ENCODE peak calls at places on chromosomes 2 and 18, in seven cellular contexts. C is lower lobe of right lung, F is hepatocyte, X is BJ, Z is ovary, R is left lung, S is foreskin fibroblast. K is an unnamed sample.

GRCh38 chr2:109421606-109422005 is 192.2 kb downstream of the SEPTIN10 start:
- DNase-seq in C (peak), F (no peak), X (no peak), Z (no peak), R (no peak), S (no peak), K (no peak)

GRCh38 chr2:40488927-40489677 is 37.2 kb upstream of the SLC8A1 start:
- DNase-seq in C (no peak), F (no peak), X (no peak), Z (no peak), R (no peak), S (peak), K (no peak)

GRCh38 chr2:54879037-54879436 is 155.6 kb downstream of the EML6 start:
- DNase-seq in C (no peak), F (no peak), X (no peak), Z (no peak), R (no peak), S (no peak), K (no peak)

GRCh38 chr2:85886585-85886984 is 2.2 kb downstream of the ST3GAL5 start:
- DNase-seq in C (peak), F (peak), X (peak), Z (peak), R (no peak), S (peak), K (no peak)

GRCh38 chr18:70936160-70936559 is 647.3 kb downstream of the SOCS6 start:
- DNase-seq in C (no peak), F (no peak), X (no peak), Z (no peak), R (no peak), S (no peak), K (no peak)

GRCh38 chr2:86764661-86765307 is 25.9 kb downstream of the CD8A start:
- DNase-seq in C (no peak), F (peak), X (no peak), Z (no peak), R (no peak), S (peak), K (peak)

GRCh38 chr18:79630266-79631095 is 49.1 kb upstream of the CTDP1 start:
- DNase-seq in C (no peak), F (no peak), X (no peak), Z (no peak), R (no peak), S (no peak), K (no peak)

GRCh38 chr18:413263-413662 is 87.2 kb downstream of the COLEC12 start:
- DNase-seq in C (no peak), F (no peak), X (no peak), Z (no peak), R (no peak), S (no peak), K (no peak)

GRCh38 chr2:10981941-10982381 is 70.2 kb downstream of the KCNF1 start:
- DNase-seq in C (no peak), F (no peak), X (no peak), Z (no peak), R (peak), S (no peak), K (no peak)

GRCh38 chr2:594297-594949 is 82.8 kb downstream of the TMEM18 start:
- DNase-seq in C (no peak), F (no peak), X (no peak), Z (no peak), R (no peak), S (no peak), K (no peak)

GRCh38 chr2:55384786-55385185 is 34.9 kb downstream of the CCDC88A start:
- DNase-seq in C (no peak), F (no peak), X (no peak), Z (no peak), R (no peak), S (no peak), K (no peak)

GRCh38 chr18:9736942-9737813 is 29.1 kb downstream of the RAB31 start:
- DNase-seq in C (no peak), F (peak), X (no peak), Z (no peak), R (no peak), S (peak), K (no peak)

GRCh38 chr2:147696426-147696825 is 148.4 kb upstream of the ACVR2A start:
- DNase-seq in C (no peak), F (peak), X (no peak), Z (no peak), R (no peak), S (no peak), K (no peak)

GRCh38 chr2:71071681-71072398 is 3.4 kb downstream of the NAGK start:
- DNase-seq in C (no peak), F (no peak), X (no peak), Z (no peak), R (peak), S (no peak), K (no peak)
- TF ChIP-seq CTCF in C (no peak), F (no peak), X (no peak), Z (no peak), R (no peak), S (no peak), K (no peak)

GRCh38 chr18:39435209-39435608 is 1869.6 kb upstream of the CELF4 start:
- DNase-seq in C (no peak), F (no peak), X (no peak), Z (no peak), R (no peak), S (no peak), K (no peak)
- H3K4me3 ChIP-seq in C (no peak), F (no peak), X (no peak), Z (no peak), R (no peak), S (no peak), K (no peak)

GRCh38 chr2:128172191-128172590 is 81.2 kb downstream of the UGGT1 start:
- DNase-seq in C (no peak), F (no peak), X (no peak), Z (no peak), R (no peak), S (no peak), K (no peak)
- TF ChIP-seq CTCF in C (no peak), F (peak), X (peak), Z (no peak), R (no peak), S (peak), K (peak)

GRCh38 chr2:126657146-126657635 is 1.2 kb downstream of the GYPC start:
- DNase-seq in C (peak), F (peak), X (peak), Z (peak), R (no peak), S (peak), K (no peak)
- H3K4me3 ChIP-seq in C (peak), F (peak), X (peak), Z (peak), R (peak), S (peak), K (peak)

GRCh38 chr2:214593723-214594122 is 182.9 kb downstream of the VWC2L start:
- DNase-seq in C (no peak), F (peak), X (peak), Z (no peak), R (no peak), S (no peak), K (peak)

GRCh38 chr2:214587442-214587841 is 176.6 kb downstream of the VWC2L start:
- DNase-seq in C (no peak), F (peak), X (no peak), Z (no peak), R (no peak), S (no peak), K (no peak)

GRCh38 chr2:214591359-214591758 is 180.5 kb downstream of the VWC2L start:
- DNase-seq in C (no peak), F (no peak), X (no peak), Z (no peak), R (no peak), S (no peak), K (no peak)
- TF ChIP-seq CTCF in C (no peak), F (peak), X (peak), Z (no peak), R (no peak), S (peak), K (peak)

GRCh38 chr2:191677646-191678436 is at the start of gene NABP1:
- DNase-seq in C (peak), F (peak), X (peak), Z (peak), R (peak), S (peak), K (no peak)

GRCh38 chr2:191678437-191679110 is 638 bp downstream of the NABP1 start:
- DNase-seq in C (peak), F (peak), X (no peak), Z (peak), R (peak), S (no peak), K (no peak)

GRCh38 chr2:191682148-191682547 is 4.2 kb downstream of the NABP1 start:
- DNase-seq in C (no peak), F (no peak), X (no peak), Z (no peak), R (no peak), S (no peak), K (no peak)

GRCh38 chr2:191680639-191681038 is 2.7 kb downstream of the NABP1 start:
- DNase-seq in C (no peak), F (no peak), X (no peak), Z (no peak), R (no peak), S (no peak), K (no peak)

DNA sequence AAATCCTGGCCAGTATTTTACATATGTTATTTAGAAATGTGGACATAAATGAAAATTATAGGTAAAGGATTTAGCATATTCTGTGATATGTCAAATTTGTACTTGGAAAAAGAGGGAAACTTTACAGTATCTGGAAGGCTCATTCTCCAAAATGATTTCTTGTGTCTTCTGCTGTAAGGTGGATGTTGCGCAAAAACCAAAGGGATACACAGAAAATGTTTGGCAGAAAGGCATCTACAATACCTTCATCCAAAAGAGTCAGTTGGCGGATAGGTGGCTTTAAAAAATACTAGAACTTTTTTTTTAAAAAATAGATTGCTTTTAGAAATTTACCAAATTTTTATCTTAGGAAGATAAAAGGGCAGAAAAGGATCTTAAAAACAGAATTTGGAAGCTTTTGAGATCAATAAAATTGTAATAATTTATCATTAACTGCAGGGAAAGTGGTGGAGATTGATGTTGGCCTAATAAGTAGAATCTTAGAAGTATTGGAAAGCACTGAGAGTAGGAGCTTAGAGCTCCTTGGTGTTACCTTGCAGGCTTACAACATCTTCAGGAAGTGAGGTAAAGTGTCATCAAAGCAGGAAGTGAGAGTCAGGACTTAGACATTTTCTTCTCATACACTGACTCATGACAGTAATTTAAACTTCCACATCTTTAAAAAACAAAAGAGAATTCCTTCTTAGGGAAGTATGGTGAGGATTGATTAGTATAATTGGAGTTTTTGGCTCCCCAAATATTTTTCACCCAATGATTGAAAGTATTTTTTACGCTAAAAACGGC is 2.1 kb downstream of the NABP1 start:
- DNase-seq in C (no peak), F (no peak), X (peak), Z (no peak), R (no peak), S (peak), K (no peak)
- H3K4me3 ChIP-seq in C (peak), F (no peak), X (peak), Z (no peak), R (peak), S (peak), K (peak)

DNA sequence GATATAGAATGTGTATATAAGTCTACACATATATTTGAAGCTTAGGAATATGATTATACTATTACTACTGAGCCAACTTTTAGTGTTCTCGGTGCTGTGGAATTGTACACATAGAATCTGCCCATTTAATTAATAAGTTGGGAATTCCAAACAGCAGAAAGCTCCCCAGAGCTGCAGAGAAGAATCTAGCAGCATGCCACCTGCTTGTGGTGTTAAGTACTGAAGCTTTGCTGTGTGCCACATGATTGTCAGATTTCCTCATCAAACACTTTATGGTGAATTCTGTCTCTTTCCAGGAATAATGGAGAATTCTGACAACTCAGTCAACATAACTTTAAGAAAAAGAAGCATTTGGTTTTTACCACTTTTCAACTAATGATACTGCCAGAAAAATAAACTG is 117.8 kb downstream of the WDSUB1 start:
- DNase-seq in C (no peak), F (no peak), X (no peak), Z (no peak), R (no peak), S (no peak), K (no peak)
- TF ChIP-seq CTCF in C (peak), F (no peak), X (peak), Z (no peak), R (no peak), S (peak), K (peak)

GRCh38 chr18:48619501-48619900 is 80.7 kb downstream of the CTIF start:
- DNase-seq in C (no peak), F (no peak), X (no peak), Z (no peak), R (no peak), S (no peak), K (no peak)

GRCh38 chr18:48623468-48624220 is 84.8 kb downstream of the CTIF start:
- DNase-seq in C (no peak), F (no peak), X (peak), Z (no peak), R (no peak), S (peak), K (peak)

GRCh38 chr18:48621240-48621639 is 82.4 kb downstream of the CTIF start:
- DNase-seq in C (no peak), F (peak), X (no peak), Z (no peak), R (no peak), S (peak), K (no peak)

GRCh38 chr18:48621815-48622555 is 83.2 kb downstream of the CTIF start:
- DNase-seq in C (no peak), F (no peak), X (no peak), Z (no peak), R (no peak), S (no peak), K (no peak)

GRCh38 chr18:48622911-48623431 is 84.1 kb downstream of the CTIF start:
- DNase-seq in C (no peak), F (no peak), X (no peak), Z (no peak), R (no peak), S (no peak), K (no peak)
- H3K4me3 ChIP-seq in C (no peak), F (no peak), X (no peak), Z (no peak), R (no peak), S (no peak), K (no peak)

DNA sequence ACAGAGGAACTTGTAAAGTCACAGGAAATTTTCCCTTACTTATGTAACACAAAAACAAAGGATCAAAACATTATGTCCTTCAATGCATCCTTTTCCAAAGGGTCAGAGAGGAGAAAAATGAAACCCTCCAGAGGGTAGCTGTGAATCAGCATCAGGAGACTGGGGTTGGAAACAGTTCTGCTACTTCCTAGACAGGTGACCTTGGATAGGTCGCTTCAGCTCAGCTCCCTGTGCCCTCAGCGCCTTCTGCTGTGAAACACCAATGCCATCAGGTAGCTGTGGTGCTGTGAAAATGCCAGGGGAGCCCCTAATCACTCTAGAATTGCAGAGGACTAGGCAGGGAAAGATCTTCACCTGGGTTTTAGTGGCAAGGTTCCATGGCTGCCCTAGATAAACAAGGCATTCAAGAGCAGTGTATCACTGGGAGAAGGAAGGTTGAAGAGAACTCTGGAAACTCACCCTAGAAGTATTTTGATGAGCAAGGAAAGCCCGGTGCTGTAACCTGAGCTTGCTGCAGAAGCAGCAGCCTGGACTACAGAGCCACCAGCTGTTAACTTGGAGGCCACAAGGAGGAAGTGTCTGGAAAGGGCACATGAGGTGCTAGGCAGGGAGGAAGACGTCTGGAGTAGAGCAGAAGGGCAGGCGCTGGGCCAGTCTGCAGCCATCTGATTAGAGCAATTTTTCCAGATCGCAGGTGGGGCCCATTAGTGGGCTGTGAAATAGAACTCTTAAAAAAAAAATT is 100.7 kb upstream of the MCFD2 start:
- DNase-seq in C (peak), F (peak), X (peak), Z (no peak), R (no peak), S (peak), K (peak)
- TF ChIP-seq CTCF in C (no peak), F (peak), X (peak), Z (no peak), R (no peak), S (peak), K (peak)

K was measured in epithelial cell of proximal tubule.